ENCODE peak calls at places on chromosomes 13 and 19, in seven cellular contexts. One of them, this sample, is unnamed.

GRCh38 chr19:36916991-36917390 is 859 bp downstream of the ZNF568 start:
- DNase-seq in activated naive CD4-positive, alpha-beta T cell: no peak
- DNase-seq in NCI-H2029 treated with DMSO at 0.1 percent for 48 hours: no peak
- DNase-seq in T-helper 17 cell: no peak
- DNase-seq in NCI-H1694: no peak
- DNase-seq in DMS53: peak; percentile 30
- DNase-seq in GM13976: no peak
- DNase-seq in this sample: no peak

GRCh38 chr13:21979156-21979819 is 308.4 kb downstream of the FGF9 start:
- DNase-seq in activated naive CD4-positive, alpha-beta T cell: no peak
- DNase-seq in NCI-H2029 treated with DMSO at 0.1 percent for 48 hours: no peak
- DNase-seq in T-helper 17 cell: no peak
- DNase-seq in NCI-H1694: no peak
- DNase-seq in DMS53: peak; percentile 45
- DNase-seq in GM13976: no peak
- DNase-seq in this sample: no peak

GRCh38 chr13:20044086-20044485 is 85.6 kb downstream of the ZMYM2 start:
- DNase-seq in activated naive CD4-positive, alpha-beta T cell: no peak
- DNase-seq in NCI-H2029 treated with DMSO at 0.1 percent for 48 hours: no peak
- DNase-seq in T-helper 17 cell: no peak
- DNase-seq in NCI-H1694: no peak
- DNase-seq in DMS53: no peak
- DNase-seq in GM13976: no peak
- DNase-seq in this sample: no peak

GRCh38 chr19:30629086-30629485 is 256.9 kb downstream of the ZNF536 start:
- DNase-seq in activated naive CD4-positive, alpha-beta T cell: no peak
- DNase-seq in NCI-H2029 treated with DMSO at 0.1 percent for 48 hours: no peak
- DNase-seq in T-helper 17 cell: no peak
- DNase-seq in NCI-H1694: no peak
- DNase-seq in DMS53: no peak
- DNase-seq in GM13976: no peak
- DNase-seq in this sample: no peak

GRCh38 chr13:42832341-42833153 is 51.2 kb downstream of the FAM216B start:
- DNase-seq in activated naive CD4-positive, alpha-beta T cell: no peak
- DNase-seq in NCI-H2029 treated with DMSO at 0.1 percent for 48 hours: no peak
- DNase-seq in T-helper 17 cell: no peak
- DNase-seq in NCI-H1694: no peak
- DNase-seq in DMS53: peak; percentile 93
- DNase-seq in GM13976: no peak
- DNase-seq in this sample: no peak

GRCh38 chr19:12783226-12783848 is 7.9 kb upstream of the JUNB start:
- DNase-seq in activated naive CD4-positive, alpha-beta T cell: no peak
- DNase-seq in NCI-H2029 treated with DMSO at 0.1 percent for 48 hours: no peak
- DNase-seq in T-helper 17 cell: no peak
- DNase-seq in NCI-H1694: no peak
- DNase-seq in DMS53: no peak
- DNase-seq in GM13976: peak; percentile 61
- DNase-seq in this sample: no peak

GRCh38 chr13:113366031-113366588 is 2.2 kb upstream of the GRTP1 start:
- DNase-seq in activated naive CD4-positive, alpha-beta T cell: no peak
- DNase-seq in NCI-H2029 treated with DMSO at 0.1 percent for 48 hours: no peak
- DNase-seq in T-helper 17 cell: no peak
- DNase-seq in NCI-H1694: no peak
- DNase-seq in DMS53: no peak
- DNase-seq in GM13976: no peak
- DNase-seq in this sample: no peak

GRCh38 chr19:15198006-15198356 is 2.8 kb downstream of the NOTCH3 start:
- DNase-seq in activated naive CD4-positive, alpha-beta T cell: no peak
- DNase-seq in NCI-H2029 treated with DMSO at 0.1 percent for 48 hours: no peak
- DNase-seq in T-helper 17 cell: no peak
- DNase-seq in NCI-H1694: no peak
- DNase-seq in DMS53: no peak
- DNase-seq in GM13976: no peak
- DNase-seq in this sample: no peak

GRCh38 chr13:80040219-80040976 is 300.5 kb downstream of the SPRY2 start:
- DNase-seq in activated naive CD4-positive, alpha-beta T cell: no peak
- DNase-seq in NCI-H2029 treated with DMSO at 0.1 percent for 48 hours: no peak
- DNase-seq in T-helper 17 cell: no peak
- DNase-seq in NCI-H1694: no peak
- DNase-seq in DMS53: peak; percentile 1
- DNase-seq in GM13976: no peak
- DNase-seq in this sample: no peak

GRCh38 chr13:75492389-75492788 is 10.4 kb upstream of the TBC1D4 start:
- DNase-seq in activated naive CD4-positive, alpha-beta T cell: no peak
- DNase-seq in NCI-H2029 treated with DMSO at 0.1 percent for 48 hours: no peak
- DNase-seq in T-helper 17 cell: no peak
- DNase-seq in NCI-H1694: no peak
- DNase-seq in DMS53: no peak
- DNase-seq in GM13976: no peak
- DNase-seq in this sample: no peak

GRCh38 chr19:28558783-28559182 is 654.2 kb downstream of the UQCRFS1 start:
- DNase-seq in activated naive CD4-positive, alpha-beta T cell: no peak
- DNase-seq in NCI-H2029 treated with DMSO at 0.1 percent for 48 hours: no peak
- DNase-seq in T-helper 17 cell: no peak
- DNase-seq in NCI-H1694: no peak
- DNase-seq in DMS53: no peak
- DNase-seq in GM13976: no peak
- DNase-seq in this sample: no peak

GRCh38 chr13:110520431-110521295 is 40.9 kb downstream of the RAB20 start:
- DNase-seq in activated naive CD4-positive, alpha-beta T cell: no peak
- DNase-seq in NCI-H2029 treated with DMSO at 0.1 percent for 48 hours: peak; percentile 59
- DNase-seq in T-helper 17 cell: no peak
- DNase-seq in NCI-H1694: no peak
- DNase-seq in DMS53: no peak
- DNase-seq in GM13976: no peak
- DNase-seq in this sample: peak; percentile 74

GRCh38 chr19:48819366-48819816 is 8.6 kb upstream of the BCAT2 start:
- DNase-seq in activated naive CD4-positive, alpha-beta T cell: no peak
- DNase-seq in NCI-H2029 treated with DMSO at 0.1 percent for 48 hours: peak; percentile 99
- DNase-seq in T-helper 17 cell: no peak
- DNase-seq in NCI-H1694: no peak
- DNase-seq in DMS53: peak; percentile 82
- DNase-seq in GM13976: no peak
- DNase-seq in this sample: peak; percentile 74